ENCODE peak calls at places on chromosome 2, in five cellular contexts. T is activated CD4-positive, alpha-beta T cell treated with anti-CD3 and anti-CD28 coated beads for 36 hours; L is GM03348; K is GM23338; Q is natural killer cell treated with Interleukin-12 subunit alpha and Interleukin-12 subunit beta and Interleukin-15 and Interleukin-18, amount 100 ng/mL, for 72 hours. J is an unnamed sample.

GRCh38 chr2:41720702-41721344 is 327.0 kb upstream of the PKDCC start:
- DNase-seq in L (no peak), T (no peak), K (no peak), Q (no peak), J (no peak)

GRCh38 chr2:65997941-65998340 is 437.0 kb upstream of the MEIS1 start:
- DNase-seq in L (no peak), K (no peak), T (no peak), Q (no peak), J (no peak)

GRCh38 chr2:80168037-80168436 is 136.5 kb downstream of the LRRTM1 start:
- DNase-seq in Q (no peak), K (no peak), L (no peak), T (no peak), J (no peak)

GRCh38 chr2:75199428-75200011 is at the start of gene TACR1:
- DNase-seq in Q (no peak), K (peak; percentile 84), L (peak; percentile 87), T (peak; percentile 74), J (peak; percentile 56)

GRCh38 chr2:105671156-105671555 is 73.6 kb upstream of the NCK2 start:
- DNase-seq in Q (no peak), K (no peak), T (no peak), L (peak; percentile 43), J (peak; percentile 18)

GRCh38 chr2:239157766-239158165 is 243.1 kb downstream of the HDAC4 start:
- DNase-seq in Q (no peak), T (no peak), K (peak; percentile 73), L (no peak), J (no peak)

GRCh38 chr2:120353931-120354330 is 8.0 kb downstream of the INHBB start:
- DNase-seq in K (no peak), T (no peak), Q (no peak), L (no peak), J (no peak)

GRCh38 chr2:222440670-222441422 is 16.5 kb downstream of the SGPP2 start:
- DNase-seq in T (no peak), L (peak; percentile 62), Q (no peak), K (no peak), J (peak; percentile 73)

GRCh38 chr2:136638193-136638592 is 127.2 kb upstream of the THSD7B start:
- DNase-seq in L (no peak), T (no peak), Q (no peak), K (no peak), J (no peak)

GRCh38 chr2:64932327-64933216 is 56.6 kb upstream of the SLC1A4 start:
- DNase-seq in K (no peak), Q (no peak), T (no peak), L (no peak), J (no peak)

GRCh38 chr2:214809751-214810564 is 475 bp upstream of the BARD1 start:
- DNase-seq in Q (peak; percentile 100), K (peak; percentile 98), L (peak; percentile 99), T (peak; percentile 100), J (peak; percentile 94)

GRCh38 chr2:203061346-203061745 is 46.7 kb downstream of the NBEAL1 start:
- DNase-seq in K (peak; percentile 79), T (no peak), Q (no peak), L (no peak), J (peak; percentile 11)

GRCh38 chr2:198957183-198957582 is 500.6 kb downstream of the SATB2 start:
- DNase-seq in Q (no peak), K (no peak), T (no peak), L (peak; percentile 33), J (peak; percentile 22)

GRCh38 chr2:52463457-52463856 is 1304.1 kb upstream of the CHAC2 start:
- DNase-seq in Q (no peak), K (no peak), L (no peak), T (no peak), J (no peak)

GRCh38 chr2:208608436-208608835 is 201.8 kb downstream of the PTH2R start:
- DNase-seq in Q (no peak), L (no peak), T (no peak), K (no peak), J (no peak)

GRCh38 chr2:221337957-221338685 is 234.0 kb downstream of the EPHA4 start:
- DNase-seq in Q (no peak), T (no peak), K (no peak), L (no peak), J (no peak)

GRCh38 chr2:239096676-239097427 is 249.0 kb downstream of the TWIST2 start:
- DNase-seq in K (no peak), T (no peak), Q (no peak), L (no peak), J (no peak)

GRCh38 chr2:101696272-101697123 is 1.0 kb upstream of the MAP4K4 start:
- DNase-seq in L (no peak), Q (no peak), K (peak; percentile 61), T (no peak), J (no peak)